ENCODE peak calls at places on chromosomes 6 and 20, in six cellular contexts. I is activated CD8-positive, alpha-beta memory T cell treated with anti-CD3 and anti-CD28 coated beads for 24 hours; U is right cardiac atrium; X is activated CD4-positive, alpha-beta T cell treated with anti-CD3 and anti-CD28 coated beads for 24 hours; J is CD8-positive, alpha-beta T cell; T is D341Med. H is an unnamed sample.

GRCh38 chr6:16306334-16306733 is 67.9 kb downstream of the GMPR start:
- DNase-seq in T (no peak), I (no peak), J (no peak), U (no peak), X (no peak), H (no peak)

GRCh38 chr6:111841822-111842221 is 31.4 kb downstream of the FYN start:
- DNase-seq in I (no peak), T (no peak), X (no peak), J (peak), U (no peak), H (no peak)

GRCh38 chr20:32457476-32457986 is 99.4 kb downstream of the ASXL1 start:
- DNase-seq in T (peak), J (no peak), X (no peak), I (no peak), U (peak), H (peak)

GRCh38 chr20:34965051-34965450 is 9.4 kb downstream of the MYH7B start:
- DNase-seq in U (no peak), T (no peak), J (no peak), I (no peak), X (no peak), H (no peak)

GRCh38 chr20:4046311-4046924 is 31.1 kb upstream of the RNF24 start:
- DNase-seq in T (no peak), I (peak), J (no peak), U (no peak), X (no peak), H (no peak)

GRCh38 chr20:25249198-25249931 is 1.5 kb downstream of the PYGB start:
- DNase-seq in U (no peak), J (no peak), I (no peak), X (no peak), T (no peak), H (peak)

GRCh38 chr6:112429226-112429625 is 82.1 kb downstream of the RFPL4B start:
- DNase-seq in T (no peak), J (no peak), I (no peak), X (no peak), U (no peak), H (no peak)

GRCh38 chr6:166581091-166581511 is 5.4 kb downstream of the RAMACL start:
- DNase-seq in X (no peak), T (no peak), J (no peak), I (no peak), U (no peak), H (no peak)

GRCh38 chr6:72461144-72461543 is 160.7 kb upstream of the KCNQ5 start:
- DNase-seq in U (no peak), X (no peak), I (no peak), T (no peak), J (no peak), H (no peak)

GRCh38 chr6:16333580-16333979 is 95.2 kb downstream of the GMPR start:
- DNase-seq in U (no peak), J (no peak), T (no peak), X (no peak), I (no peak), H (no peak)